ENCODE peak calls at places on chromosomes 4 and X, in eight cellular contexts. M is GM20000; Z is GM12865; B is CD8-positive, alpha-beta memory T cell; K is NCI-H460; A is NCI-H1092; V is G401; Y is left lung. S is an unnamed sample.

GRCh38 chr4:123291329-123291728 is 105.3 kb upstream of the SPRY1 start:
- DNase-seq in B (no peak), V (no peak), K (no peak), A (no peak), Z (no peak), Y (no peak), M (no peak), S (no peak)

GRCh38 chr4:11914406-11914805 is 485.7 kb upstream of the HS3ST1 start:
- DNase-seq in Y (no peak), B (no peak), K (no peak), A (no peak), V (no peak), Z (no peak), M (no peak), S (no peak)

GRCh38 chr4:77172336-77172735 is 15.3 kb downstream of the CCNG2 start:
- DNase-seq in M (no peak), V (no peak), A (no peak), Z (no peak), K (peak), B (no peak), Y (no peak), S (peak)

GRCh38 chr4:25590171-25590570 is 65.5 kb upstream of the SLC34A2 start:
- DNase-seq in M (no peak), B (no peak), Z (no peak), K (no peak), A (no peak), V (no peak), Y (no peak), S (peak)

GRCh38 chr4:184826315-184827266 is 823 bp upstream of the ACSL1 start:
- DNase-seq in Y (peak), V (peak), M (peak), Z (peak), K (no peak), B (peak), A (peak), S (no peak)

GRCh38 chr4:166594326-166594946 is 639.9 kb downstream of the SPOCK3 start:
- DNase-seq in M (peak), Y (no peak), Z (peak), B (no peak), A (peak), V (peak), K (peak), S (peak)

GRCh38 chr4:1041936-1042330 is 30.5 kb downstream of the FGFRL1 start:
- DNase-seq in M (no peak), A (no peak), Y (no peak), Z (no peak), K (no peak), B (no peak), V (no peak), S (no peak)

GRCh38 chrX:49106930-49107329 is 16.6 kb downstream of the GPKOW start:
- DNase-seq in K (peak), V (peak), M (no peak), Z (peak), B (no peak), Y (no peak), A (no peak), S (peak)

GRCh38 chr4:156329779-156330178 is 376.1 kb upstream of the CTSO start:
- DNase-seq in Y (no peak), B (no peak), M (no peak), V (no peak), K (no peak), Z (no peak), A (no peak), S (peak)

GRCh38 chrX:22389544-22390243 is 117.0 kb downstream of the CBLL2 start:
- DNase-seq in A (peak), M (no peak), V (no peak), Z (no peak), B (no peak), Y (no peak), K (peak), S (peak)

GRCh38 chrX:50762578-50762977 is 51.4 kb downstream of the SHROOM4 start:
- DNase-seq in V (no peak), Z (no peak), A (no peak), Y (no peak), M (no peak), K (no peak), B (no peak), S (no peak)

GRCh38 chr4:124931050-124931449 is 218.5 kb upstream of the ANKRD50 start:
- DNase-seq in A (no peak), Z (no peak), B (no peak), M (no peak), K (no peak), Y (no peak), V (no peak), S (peak)

GRCh38 chrX:93585661-93586060 is 87.7 kb downstream of the NAP1L3 start:
- DNase-seq in V (no peak), M (no peak), K (peak), B (no peak), Y (no peak), Z (no peak), A (no peak), S (no peak)

GRCh38 chrX:22060451-22060940 is 28.4 kb downstream of the PHEX start:
- DNase-seq in A (no peak), V (no peak), B (no peak), K (no peak), Y (no peak), M (peak), Z (peak), S (peak)

GRCh38 chr4:40395908-40396806 is 61.0 kb downstream of the CHRNA9 start:
- DNase-seq in K (peak), Y (peak), V (no peak), M (no peak), Z (no peak), A (peak), B (no peak), S (no peak)

GRCh38 chr4:125325733-125326132 is 11.0 kb downstream of the FAT4 start:
- DNase-seq in K (no peak), Y (no peak), A (no peak), V (no peak), Z (no peak), B (no peak), M (no peak), S (no peak)

GRCh38 chrX:147351644-147352043 is 537.1 kb upstream of the CXorf51A start:
- DNase-seq in Y (no peak), Z (peak), A (no peak), M (no peak), V (no peak), K (no peak), B (no peak), S (no peak)

GRCh38 chr4:8695237-8696219 is 103.0 kb downstream of the CPZ start:
- DNase-seq in Z (no peak), K (no peak), V (no peak), B (no peak), A (no peak), Y (no peak), M (no peak), S (no peak)

GRCh38 chrX:71315917-71316316 is 14.4 kb downstream of the ITGB1BP2 start:
- DNase-seq in K (no peak), Y (no peak), Z (no peak), M (no peak), V (no peak), B (no peak), A (no peak), S (peak)

GRCh38 chr4:173529505-173530325 is at the start of gene HAND2:
- DNase-seq in V (no peak), Y (no peak), B (no peak), Z (no peak), M (peak), K (no peak), A (peak), S (peak)

GRCh38 chr4:75494563-75494962 is 19.6 kb downstream of the RCHY1 start:
- DNase-seq in B (no peak), Z (no peak), M (no peak), K (no peak), A (no peak), V (no peak), Y (no peak), S (peak)

GRCh38 chr4:155780773-155781172 is 22.0 kb downstream of the GUCY1B1 start:
- DNase-seq in M (no peak), B (no peak), Z (no peak), V (no peak), K (no peak), Y (no peak), A (no peak), S (peak)

GRCh38 chr4:168882650-168883233 is 127.3 kb downstream of the CBR4 start:
- DNase-seq in B (no peak), Z (no peak), Y (peak), A (no peak), M (no peak), V (no peak), K (no peak), S (no peak)

GRCh38 chr4:3301450-3302163 is 8.8 kb downstream of the RGS12 start:
- DNase-seq in Y (no peak), M (no peak), Z (no peak), B (no peak), A (no peak), V (no peak), K (no peak), S (no peak)

GRCh38 chr4:150173854-150174398 is 95.7 kb downstream of the DCLK2 start:
- DNase-seq in B (no peak), V (peak), K (no peak), A (no peak), Y (no peak), M (no peak), Z (no peak), S (no peak)

S was measured in NCI-H226.